ENCODE peak calls at places on chromosomes 11 and 22, in five cellular contexts. N, U, C, Z and F are unnamed samples.

GRCh38 chr11:6404341-6405038 is 14.2 kb downstream of the SMPD1 start:
- DNase-seq in N (no peak), U (no peak), C (no peak), Z (no peak), F (no peak)

GRCh38 chr11:15616130-15617105 is 501.7 kb downstream of the INSC start:
- DNase-seq in N (no peak), U (no peak), C (no peak), Z (no peak), F (no peak)

GRCh38 chr11:125069008-125069407 is 5.9 kb downstream of the SLC37A2 start:
- DNase-seq in N (no peak), U (peak; percentile 64), C (no peak), Z (no peak), F (no peak)

GRCh38 chr11:12083380-12083779 is 27.0 kb upstream of the MICAL2 start:
- DNase-seq in N (no peak), U (no peak), C (no peak), Z (no peak), F (peak; percentile 17)

GRCh38 chr11:24239016-24239720 is 257.7 kb upstream of the LUZP2 start:
- DNase-seq in N (no peak), U (no peak), C (no peak), Z (no peak), F (no peak)

GRCh38 chr11:16981651-16982194 is 32.5 kb downstream of the PLEKHA7 start:
- DNase-seq in N (peak; percentile 28), U (no peak), C (peak; percentile 52), Z (no peak), F (no peak)

GRCh38 chr22:38490915-38491314 is 15.2 kb downstream of the DDX17 start:
- DNase-seq in N (no peak), U (no peak), C (peak; percentile 61), Z (peak; percentile 64), F (no peak)

GRCh38 chr11:124623861-124624525 is 1.3 kb downstream of the TBRG1 start:
- DNase-seq in N (no peak), U (no peak), C (no peak), Z (no peak), F (no peak)

GRCh38 chr11:75155570-75156422 is 4.9 kb downstream of the SLCO2B1 start:
- DNase-seq in N (no peak), U (no peak), C (no peak), Z (no peak), F (no peak)

GRCh38 chr11:118321386-118322082 is 17.0 kb downstream of the CD3E start:
- DNase-seq in N (no peak), U (no peak), C (no peak), Z (no peak), F (no peak)

GRCh38 chr11:76310832-76311231 is 70.1 kb downstream of the THAP12 start:
- DNase-seq in N (no peak), U (no peak), C (no peak), Z (no peak), F (no peak)

GRCh38 chr11:103111400-103111799 is 2.2 kb downstream of the DYNC2H1 start:
- DNase-seq in N (no peak), U (no peak), C (no peak), Z (no peak), F (no peak)

GRCh38 chr22:46466255-46466676 is 71.2 kb downstream of the CELSR1 start:
- DNase-seq in N (no peak), U (no peak), C (no peak), Z (no peak), F (peak; percentile 55)

GRCh38 chr22:46916886-46917625 is 154.6 kb downstream of the TBC1D22A start:
- DNase-seq in N (no peak), U (no peak), C (no peak), Z (no peak), F (peak; percentile 45)

GRCh38 chr22:37094239-37094638 is 15.3 kb downstream of the TMPRSS6 start:
- DNase-seq in N (no peak), U (no peak), C (no peak), Z (no peak), F (no peak)

GRCh38 chr11:88414385-88414861 is 76.9 kb upstream of the CTSC start:
- DNase-seq in N (no peak), U (no peak), C (no peak), Z (peak; percentile 64), F (no peak)

GRCh38 chr11:27740362-27741024 is 40.2 kb upstream of the BDNF start:
- DNase-seq in N (no peak), U (no peak), C (no peak), Z (no peak), F (no peak)

GRCh38 chr11:74620537-74620936 is 28.2 kb downstream of the POLD3 start:
- DNase-seq in N (no peak), U (no peak), C (no peak), Z (no peak), F (no peak)

GRCh38 chr11:78193806-78194205 is 5.1 kb downstream of the USP35 start:
- DNase-seq in N (no peak), U (no peak), C (no peak), Z (no peak), F (peak; percentile 53)

GRCh38 chr11:22173532-22173931 is 19.4 kb upstream of the ANO5 start:
- DNase-seq in N (no peak), U (no peak), C (no peak), Z (no peak), F (no peak)

GRCh38 chr11:44825058-44825795 is 98.5 kb downstream of the TSPAN18 start:
- DNase-seq in N (no peak), U (no peak), C (no peak), Z (no peak), F (no peak)
- H3K4me1 ChIP-seq in N (no peaks in the 10 kb centered on the region), U (peaks cover 53% of the 10 kb centered on the region), C (no peaks in the 10 kb centered on the region), Z (peaks cover 4% of the 10 kb centered on the region), F (no peaks in the 10 kb centered on the region)

DNA sequence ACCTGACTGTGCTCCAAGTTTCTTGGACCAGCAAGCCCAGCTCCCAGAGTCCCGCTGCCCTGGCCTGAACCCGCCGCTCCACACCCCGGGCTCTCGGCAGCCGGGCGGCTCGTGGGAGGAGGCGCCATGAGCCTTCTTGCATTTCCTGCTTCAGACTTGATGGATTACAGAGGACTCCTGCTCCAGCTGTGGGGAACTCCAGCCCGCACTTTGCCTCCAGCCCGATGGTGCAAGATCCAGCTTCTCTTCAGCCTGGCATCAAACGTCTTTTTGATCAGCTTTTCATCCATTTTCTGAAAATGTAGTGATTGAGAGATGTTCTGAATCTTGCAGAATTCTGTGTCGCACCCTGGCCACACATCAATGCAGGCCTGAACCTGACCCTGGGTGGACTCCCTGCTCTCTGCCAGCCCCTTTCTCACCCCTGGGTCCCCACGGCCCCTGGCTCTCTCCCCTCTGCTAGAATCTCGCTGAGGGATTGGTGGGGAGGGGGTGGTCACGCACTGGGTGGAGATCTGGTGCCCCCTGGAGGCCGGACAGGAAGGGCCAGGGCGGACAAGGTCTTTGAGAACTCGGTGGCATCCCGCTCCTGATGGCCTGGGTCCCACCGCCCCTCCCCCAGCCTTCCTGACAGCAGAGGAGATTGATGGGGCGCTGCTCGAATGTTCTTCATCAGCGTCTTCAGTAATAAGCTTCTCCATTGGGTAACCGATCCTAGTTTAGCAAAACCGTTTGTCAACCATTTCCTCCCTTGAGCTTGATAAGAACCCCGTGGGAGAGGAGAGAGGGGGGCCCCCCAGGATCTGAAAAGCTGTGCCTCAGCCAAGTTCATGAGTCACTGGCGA is 12.1 kb upstream of the NFAM1 start:
- DNase-seq in N (peak; percentile 67), U (peak; percentile 94), C (peak; percentile 66), Z (peak; percentile 87), F (peak; percentile 91)
- TF ChIP-seq POLR2A in N (peak; percentile 44), U (no peak), C (peak; percentile 14), Z (no peak), F (no peak)

DNA sequence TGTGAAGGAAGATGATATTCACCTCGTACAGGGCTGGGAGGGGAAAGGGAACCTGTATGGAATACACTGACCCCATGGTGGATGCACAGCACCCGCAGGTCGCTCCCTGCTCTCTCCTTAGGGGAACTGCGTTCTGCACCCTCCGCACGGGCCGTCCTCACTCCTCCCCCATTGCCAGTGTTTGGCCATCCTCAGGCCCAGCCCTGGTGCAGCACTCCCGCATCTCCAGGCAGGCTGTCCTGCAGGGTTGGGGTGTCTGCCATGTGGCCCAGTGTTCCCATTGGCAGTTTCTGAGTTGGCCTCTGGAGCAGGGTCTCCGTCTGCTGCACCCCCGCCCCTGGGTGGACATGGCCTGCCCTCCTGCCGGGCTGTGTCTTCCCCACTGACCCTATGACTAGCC is 19.1 kb upstream of the PARVG start:
- DNase-seq in N (no peak), U (no peak), C (no peak), Z (no peak), F (no peak)
- H3K4me1 ChIP-seq in N (no peaks in the 10 kb centered on the region), U (peaks cover 29% of the 10 kb centered on the region), C (no peaks in the 10 kb centered on the region), Z (no peaks in the 10 kb centered on the region), F (no peaks in the 10 kb centered on the region)

GRCh38 chr11:65506770-65507485 is 8.1 kb downstream of the MALAT1 start:
- DNase-seq in N (peak; percentile 91), U (no peak), C (no peak), Z (peak; percentile 77), F (peak; percentile 62)
- TF ChIP-seq POLR2A in N (peak; percentile 54), U (no peak), C (no peak), Z (no peak), F (peak; percentile 42)

GRCh38 chr11:111189466-111189865 is 56.1 kb upstream of the POU2AF2 start:
- DNase-seq in N (no peak), U (no peak), C (no peak), Z (no peak), F (no peak)

GRCh38 chr11:111185259-111185658 is 60.3 kb upstream of the POU2AF2 start:
- DNase-seq in N (no peak), U (no peak), C (no peak), Z (no peak), F (no peak)

GRCh38 chr11:111186308-111186967 is 59.1 kb upstream of the POU2AF2 start:
- DNase-seq in N (no peak), U (no peak), C (no peak), Z (no peak), F (no peak)

GRCh38 chr11:111183706-111184105 is 61.8 kb upstream of the POU2AF2 start:
- DNase-seq in N (no peak), U (no peak), C (no peak), Z (no peak), F (no peak)
- H3K4me1 ChIP-seq in N (no peaks in the 10 kb centered on the region), U (no peaks in the 10 kb centered on the region), C (no peaks in the 10 kb centered on the region), Z (no peaks in the 10 kb centered on the region), F (peaks cover 3% of the 10 kb centered on the region)

DNA sequence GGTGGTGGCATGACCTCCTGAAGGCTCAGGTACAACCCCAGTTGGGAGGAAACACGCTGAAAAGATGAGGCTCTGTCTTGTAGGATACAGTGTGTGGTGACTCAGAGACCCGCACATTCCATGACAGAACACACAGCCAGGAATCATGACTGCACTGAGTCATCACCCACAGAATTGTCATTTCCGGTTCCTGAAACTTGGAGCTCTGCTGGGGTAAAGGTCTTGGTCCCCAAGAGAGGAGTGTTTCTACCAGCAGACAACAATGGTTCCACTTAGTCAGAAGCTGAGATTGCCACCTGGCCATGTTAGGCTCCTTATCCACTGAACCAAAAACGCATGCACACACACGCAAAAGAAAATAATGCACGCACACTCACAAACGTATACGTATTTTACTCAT is 31.5 kb upstream of the CYB5R3 start:
- DNase-seq in N (peak; percentile 66), U (no peak), C (no peak), Z (no peak), F (no peak)
- TF ChIP-seq POLR2A in N (no peak), U (no peak), C (no peak), Z (no peak), F (no peak)

GRCh38 chr11:85767277-85767676 is 43.7 kb downstream of the SYTL2 start:
- DNase-seq in N (no peak), U (no peak), C (no peak), Z (no peak), F (no peak)
- H3K4me1 ChIP-seq in N (peaks cover 5% of the 10 kb centered on the region), U (no peaks in the 10 kb centered on the region), C (no peaks in the 10 kb centered on the region), Z (no peaks in the 10 kb centered on the region), F (no peaks in the 10 kb centered on the region)